ENCODE peak calls at places on chromosomes 7 and 10, in five cellular contexts. One of them, this sample, is unnamed. For H3K9me3, the result is how much of the 10 kb centered on the place peaks cover.

GRCh38 chr7:39678935-39679690 is 55.7 kb downstream of the RALA start:
- DNase-seq in HCT116: no peak
- DNase-seq in neural progenitor cell: no peak
- DNase-seq in mammary epithelial cell: no peak
- DNase-seq in SJSA1: no peak
- DNase-seq in this sample: no peak

GRCh38 chr7:27442446-27442845 is 199.8 kb downstream of the EVX1 start:
- DNase-seq in HCT116: peak
- DNase-seq in neural progenitor cell: no peak
- DNase-seq in mammary epithelial cell: peak
- DNase-seq in SJSA1: no peak
- DNase-seq in this sample: no peak

GRCh38 chr10:78727728-78728127 is 341.0 kb upstream of the ZMIZ1 start:
- DNase-seq in HCT116: no peak
- DNase-seq in neural progenitor cell: no peak
- DNase-seq in mammary epithelial cell: no peak
- DNase-seq in SJSA1: no peak
- DNase-seq in this sample: no peak

GRCh38 chr7:77855371-77856083 is 57.0 kb downstream of the PHTF2 start:
- DNase-seq in HCT116: no peak
- DNase-seq in neural progenitor cell: no peak
- DNase-seq in mammary epithelial cell: no peak
- DNase-seq in SJSA1: no peak
- DNase-seq in this sample: peak

GRCh38 chr7:90172121-90172520 is 17.9 kb downstream of the STEAP1 start:
- DNase-seq in HCT116: no peak
- DNase-seq in neural progenitor cell: no peak
- DNase-seq in mammary epithelial cell: no peak
- DNase-seq in SJSA1: no peak
- DNase-seq in this sample: no peak

GRCh38 chr10:13567030-13567429 is 19.7 kb upstream of the PRPF18 start:
- DNase-seq in HCT116: no peak
- DNase-seq in neural progenitor cell: no peak
- DNase-seq in mammary epithelial cell: no peak
- DNase-seq in SJSA1: no peak
- DNase-seq in this sample: no peak

GRCh38 chr10:94397549-94398370 is 4.6 kb upstream of the TBC1D12 start:
- DNase-seq in HCT116: no peak
- DNase-seq in neural progenitor cell: no peak
- DNase-seq in mammary epithelial cell: no peak
- DNase-seq in SJSA1: peak
- DNase-seq in this sample: no peak

GRCh38 chr10:126014309-126014708 is 117.9 kb downstream of the FANK1 start:
- DNase-seq in HCT116: no peak
- DNase-seq in neural progenitor cell: no peak
- DNase-seq in mammary epithelial cell: peak
- DNase-seq in SJSA1: peak
- DNase-seq in this sample: no peak

GRCh38 chr10:86020139-86020538 is 346.5 kb downstream of the GRID1 start:
- DNase-seq in HCT116: no peak
- DNase-seq in neural progenitor cell: no peak
- DNase-seq in mammary epithelial cell: no peak
- DNase-seq in SJSA1: no peak
- DNase-seq in this sample: no peak
- H3K9me3 ChIP-seq in HCT116: under half
- H3K9me3 ChIP-seq in neural progenitor cell: under half
- H3K9me3 ChIP-seq in mammary epithelial cell: under half
- H3K9me3 ChIP-seq in SJSA1: under half
- H3K9me3 ChIP-seq in this sample: under half

DNA sequence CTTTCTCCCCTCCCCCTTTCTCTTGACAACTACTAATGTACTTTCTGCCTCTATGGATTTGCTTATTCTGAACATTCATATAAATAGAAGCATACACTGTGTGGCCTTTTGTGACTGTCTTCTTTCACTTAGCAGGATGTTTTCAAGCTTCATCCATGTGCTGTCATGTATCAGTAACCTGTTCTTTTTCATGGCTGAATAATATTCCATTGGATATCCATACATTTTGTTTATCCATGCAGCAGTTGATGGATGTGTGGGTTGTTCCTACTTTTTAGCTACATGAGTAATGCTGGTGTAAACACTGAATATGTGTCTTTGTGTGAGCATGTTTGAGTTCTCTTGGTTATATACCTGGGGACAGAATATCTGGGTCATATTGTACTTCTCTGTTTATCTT is 107.6 kb downstream of the TRRAP start:
- DNase-seq in HCT116: no peak
- DNase-seq in neural progenitor cell: no peak
- DNase-seq in mammary epithelial cell: no peak
- DNase-seq in SJSA1: no peak
- DNase-seq in this sample: no peak
- H3K9me3 ChIP-seq in HCT116: under half
- H3K9me3 ChIP-seq in neural progenitor cell: under half
- H3K9me3 ChIP-seq in mammary epithelial cell: under half
- H3K9me3 ChIP-seq in SJSA1: under half
- H3K9me3 ChIP-seq in this sample: under half

DNA sequence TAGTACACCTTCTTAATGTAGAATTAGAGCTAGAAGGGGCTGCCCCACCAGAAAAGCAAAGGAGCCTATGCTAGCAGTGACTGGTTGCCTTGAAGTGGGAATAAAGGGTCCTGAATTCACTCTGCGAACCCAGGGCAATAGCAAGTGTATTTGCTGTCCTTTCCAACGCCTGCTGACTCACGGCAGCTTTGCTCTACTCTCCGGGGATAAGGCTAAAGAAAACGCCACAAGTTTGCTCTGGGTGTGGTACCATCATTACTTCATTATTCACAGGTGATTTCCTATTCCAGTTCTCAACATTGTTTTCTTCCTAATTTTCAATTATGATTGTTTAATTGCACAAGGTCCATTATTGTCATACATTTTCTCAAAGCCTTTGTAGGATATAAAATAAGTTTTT is 220.5 kb upstream of the AOAH start:
- DNase-seq in HCT116: no peak
- DNase-seq in neural progenitor cell: no peak
- DNase-seq in mammary epithelial cell: no peak
- DNase-seq in SJSA1: no peak
- DNase-seq in this sample: no peak
- H3K9me3 ChIP-seq in HCT116: under half
- H3K9me3 ChIP-seq in neural progenitor cell: under half
- H3K9me3 ChIP-seq in mammary epithelial cell: under half
- H3K9me3 ChIP-seq in SJSA1: under half
- H3K9me3 ChIP-seq in this sample: under half

GRCh38 chr10:48452879-48453412 is 146.5 kb downstream of the MAPK8 start:
- DNase-seq in HCT116: no peak
- DNase-seq in neural progenitor cell: no peak
- DNase-seq in mammary epithelial cell: no peak
- DNase-seq in SJSA1: no peak
- DNase-seq in this sample: no peak
- H3K9me3 ChIP-seq in HCT116: under half
- H3K9me3 ChIP-seq in neural progenitor cell: under half
- H3K9me3 ChIP-seq in mammary epithelial cell: under half
- H3K9me3 ChIP-seq in SJSA1: under half
- H3K9me3 ChIP-seq in this sample: under half

GRCh38 chr7:158204453-158204852 is 383.2 kb downstream of the PTPRN2 start:
- DNase-seq in HCT116: no peak
- DNase-seq in neural progenitor cell: no peak
- DNase-seq in mammary epithelial cell: no peak
- DNase-seq in SJSA1: no peak
- DNase-seq in this sample: no peak
- H3K9me3 ChIP-seq in HCT116: under half
- H3K9me3 ChIP-seq in neural progenitor cell: under half
- H3K9me3 ChIP-seq in mammary epithelial cell: under half
- H3K9me3 ChIP-seq in SJSA1: under half
- H3K9me3 ChIP-seq in this sample: under half

GRCh38 chr10:33373263-33373662 is 38.8 kb upstream of the NRP1 start:
- DNase-seq in HCT116: no peak
- DNase-seq in neural progenitor cell: no peak
- DNase-seq in mammary epithelial cell: no peak
- DNase-seq in SJSA1: no peak
- DNase-seq in this sample: no peak

GRCh38 chr10:33376476-33376875 is 42.0 kb upstream of the NRP1 start:
- DNase-seq in HCT116: no peak
- DNase-seq in neural progenitor cell: no peak
- DNase-seq in mammary epithelial cell: no peak
- DNase-seq in SJSA1: no peak
- DNase-seq in this sample: no peak

GRCh38 chr10:33376976-33377657 is 42.6 kb upstream of the NRP1 start:
- DNase-seq in HCT116: peak
- DNase-seq in neural progenitor cell: no peak
- DNase-seq in mammary epithelial cell: peak
- DNase-seq in SJSA1: peak
- DNase-seq in this sample: no peak

GRCh38 chr10:33381391-33381790 is 46.9 kb upstream of the NRP1 start:
- DNase-seq in HCT116: no peak
- DNase-seq in neural progenitor cell: no peak
- DNase-seq in mammary epithelial cell: no peak
- DNase-seq in SJSA1: no peak
- DNase-seq in this sample: no peak

DNA sequence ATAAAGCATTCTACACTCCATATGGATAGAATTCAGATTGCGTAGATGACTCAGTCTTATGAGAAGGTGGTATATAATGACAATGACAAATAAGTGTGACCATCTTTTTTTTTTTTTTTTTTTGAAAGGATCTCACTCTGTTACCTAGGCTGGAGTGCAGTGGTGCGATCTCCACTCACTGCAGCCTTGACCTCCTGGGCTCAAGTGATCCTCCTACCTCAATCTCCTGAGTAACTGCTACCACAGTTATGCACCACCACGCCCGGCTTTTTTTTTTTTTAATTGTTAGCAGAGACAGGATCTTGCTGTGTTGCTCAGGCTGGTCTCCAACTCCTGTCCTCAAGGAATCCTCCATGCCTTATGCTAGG is 43.2 kb upstream of the NRP1 start:
- DNase-seq in HCT116: peak
- DNase-seq in neural progenitor cell: no peak
- DNase-seq in mammary epithelial cell: peak
- DNase-seq in SJSA1: peak
- DNase-seq in this sample: no peak
- H3K9me3 ChIP-seq in HCT116: under half
- H3K9me3 ChIP-seq in neural progenitor cell: under half
- H3K9me3 ChIP-seq in mammary epithelial cell: under half
- H3K9me3 ChIP-seq in SJSA1: under half
- H3K9me3 ChIP-seq in this sample: under half

GRCh38 chr10:1551636-1552338 is 185.5 kb downstream of the ADARB2 start:
- DNase-seq in HCT116: no peak
- DNase-seq in neural progenitor cell: peak
- DNase-seq in mammary epithelial cell: no peak
- DNase-seq in SJSA1: no peak
- DNase-seq in this sample: no peak
- H3K9me3 ChIP-seq in HCT116: under half
- H3K9me3 ChIP-seq in neural progenitor cell: under half
- H3K9me3 ChIP-seq in mammary epithelial cell: under half
- H3K9me3 ChIP-seq in SJSA1: under half
- H3K9me3 ChIP-seq in this sample: under half

GRCh38 chr7:18777314-18777713 is 281.8 kb downstream of the HDAC9 start:
- DNase-seq in HCT116: no peak
- DNase-seq in neural progenitor cell: no peak
- DNase-seq in mammary epithelial cell: no peak
- DNase-seq in SJSA1: no peak
- DNase-seq in this sample: no peak
- H3K9me3 ChIP-seq in HCT116: under half
- H3K9me3 ChIP-seq in neural progenitor cell: under half
- H3K9me3 ChIP-seq in mammary epithelial cell: under half
- H3K9me3 ChIP-seq in SJSA1: under half
- H3K9me3 ChIP-seq in this sample: under half